ENCODE peak calls at places on chromosomes 3 and 15, in seven cellular contexts. D is stimulated activated CD4-positive, alpha-beta T cell treated with anti-CD3 and anti-CD28 coated beads, TNF-alpha, amount 100 ng/mL, for 1 hour; Z is endothelial cell; P is mucosa of gallbladder; L is adrenal gland; G is COR-L47; Y is SHP77. U is an unnamed sample.

GRCh38 chr15:39789736-39790135 is 7.1 kb upstream of the FSIP1 start:
- DNase-seq in D (no peak), Z (no peak), P (no peak), L (no peak), G (no peak), Y (no peak), U (no peak)

GRCh38 chr15:80673561-80674244 is 21.4 kb upstream of the ABHD17C start:
- DNase-seq in D (no peak), Z (no peak), P (no peak), L (no peak), G (no peak), Y (no peak), U (no peak)

GRCh38 chr15:26098801-26099200 is 235.7 kb upstream of the ATP10A start:
- DNase-seq in D (no peak), Z (no peak), P (no peak), L (no peak), G (no peak), Y (no peak), U (no peak)

GRCh38 chr3:153599685-153600084 is 437.7 kb downstream of the RAP2B start:
- DNase-seq in D (no peak), Z (no peak), P (peak), L (no peak), G (no peak), Y (no peak), U (no peak)

GRCh38 chr15:76168237-76168984 is 108.6 kb downstream of the TMEM266 start:
- DNase-seq in D (no peak), Z (no peak), P (no peak), L (no peak), G (no peak), Y (no peak), U (no peak)

GRCh38 chr3:67048067-67048715 is 50.1 kb downstream of the KBTBD8 start:
- DNase-seq in D (no peak), Z (no peak), P (no peak), L (no peak), G (no peak), Y (no peak), U (no peak)

GRCh38 chr3:130907966-130908365 is 14.1 kb downstream of the ATP2C1 start:
- DNase-seq in D (no peak), Z (no peak), P (no peak), L (no peak), G (no peak), Y (no peak), U (no peak)

GRCh38 chr3:10817506-10817905 is 1.5 kb downstream of the SLC6A11 start:
- DNase-seq in D (no peak), Z (no peak), P (no peak), L (no peak), G (no peak), Y (no peak), U (no peak)

GRCh38 chr3:103517013-103517412 is 1082.2 kb downstream of the ZPLD1 start:
- DNase-seq in D (no peak), Z (no peak), P (no peak), L (no peak), G (no peak), Y (no peak), U (no peak)

GRCh38 chr15:69018951-69019350 is 4.5 kb downstream of the NOX5 start:
- DNase-seq in D (no peak), Z (no peak), P (no peak), L (no peak), G (no peak), Y (no peak), U (no peak)

GRCh38 chr3:83150896-83151295 is 1389.5 kb upstream of the GBE1 start:
- DNase-seq in D (no peak), Z (no peak), P (no peak), L (no peak), G (no peak), Y (no peak), U (no peak)

GRCh38 chr3:70561796-70562195 is 249.4 kb upstream of the MDFIC2 start:
- DNase-seq in D (no peak), Z (no peak), P (no peak), L (no peak), G (no peak), Y (no peak), U (no peak)

GRCh38 chr3:107959767-107960166 is 131.1 kb downstream of the CD47 start:
- DNase-seq in D (no peak), Z (no peak), P (no peak), L (no peak), G (no peak), Y (no peak), U (no peak)

GRCh38 chr15:74170845-74171578 is 2.5 kb upstream of the ISLR start:
- DNase-seq in D (no peak), Z (no peak), P (no peak), L (no peak), G (peak), Y (no peak), U (no peak)

GRCh38 chr3:36932979-36933378 is 11.9 kb downstream of the TRANK1 start:
- DNase-seq in D (no peak), Z (no peak), P (no peak), L (no peak), G (no peak), Y (no peak), U (no peak)

GRCh38 chr3:138249636-138250035 is 62.5 kb downstream of the ARMC8 start:
- DNase-seq in D (no peak), Z (no peak), P (no peak), L (no peak), G (no peak), Y (no peak), U (no peak)

GRCh38 chr3:21573291-21573690 is 177.7 kb downstream of the ZNF385D start:
- DNase-seq in D (no peak), Z (no peak), P (no peak), L (no peak), G (no peak), Y (no peak), U (no peak)

GRCh38 chr15:50149090-50149489 is 30.1 kb upstream of the ATP8B4 start:
- DNase-seq in D (no peak), Z (no peak), P (no peak), L (no peak), G (no peak), Y (no peak), U (no peak)

GRCh38 chr3:112587336-112587735 is 25.5 kb downstream of the SLC35A5 start:
- DNase-seq in D (no peak), Z (no peak), P (no peak), L (no peak), G (no peak), Y (no peak), U (no peak)

GRCh38 chr15:81292516-81293001 is 31.4 kb downstream of the STARD5 start:
- DNase-seq in D (no peak), Z (no peak), P (no peak), L (no peak), G (no peak), Y (no peak), U (no peak)

GRCh38 chr3:189001559-189001958 is 170.2 kb upstream of the TPRG1 start:
- DNase-seq in D (no peak), Z (no peak), P (no peak), L (no peak), G (no peak), Y (no peak), U (no peak)

GRCh38 chr3:10816019-10816862 is at the start of gene SLC6A11:
- DNase-seq in D (no peak), Z (peak), P (no peak), L (no peak), G (no peak), Y (no peak), U (no peak)

GRCh38 chr3:170585937-170586310 is at the start of gene SLC7A14:
- DNase-seq in D (no peak), Z (no peak), P (no peak), L (peak), G (no peak), Y (peak), U (no peak)

GRCh38 chr15:29668120-29668602 is 154.1 kb downstream of the TJP1 start:
- DNase-seq in D (no peak), Z (peak), P (peak), L (peak), G (peak), Y (peak), U (no peak)

GRCh38 chr3:147422934-147423599 is 13.9 kb downstream of the ZIC1 start:
- DNase-seq in D (no peak), Z (peak), P (no peak), L (no peak), G (no peak), Y (no peak), U (no peak)

GRCh38 chr3:170425491-170426239 is 7.0 kb downstream of the CLDN11 start:
- DNase-seq in D (no peak), Z (no peak), P (no peak), L (no peak), G (no peak), Y (no peak), U (no peak)

GRCh38 chr15:20348900-20349773 is 192.5 kb downstream of the GOLGA6L6 start:
- DNase-seq in D (no peak), Z (no peak), P (no peak), L (no peak), G (no peak), Y (no peak), U (no peak)

GRCh38 chr15:42151736-42152135 is 4.7 kb downstream of the PLA2G4F start:
- DNase-seq in D (no peak), Z (no peak), P (no peak), L (no peak), G (no peak), Y (no peak), U (no peak)